ENCODE peak calls at places on chromosomes 5 and 9, in six cellular contexts. M is fibroblast of lung, E is PC-9, X is mammary epithelial cell, H is neural progenitor cell, D is neuronal stem cell. T is an unnamed sample.

GRCh38 chr9:38621434-38622082 is 1.2 kb upstream of the ANKRD18A start:
- DNase-seq in H (peak; percentile 62), D (peak; percentile 37), X (peak; percentile 24), E (no peak), M (peak; percentile 14), T (peak; percentile 31)

GRCh38 chr5:175797521-175798038 is 73.8 kb upstream of the CPLX2 start:
- DNase-seq in H (peak; percentile 67), E (no peak), M (no peak), D (peak; percentile 30), X (no peak), T (peak; percentile 9)

GRCh38 chr9:94812343-94812742 is 85.8 kb downstream of the AOPEP start:
- DNase-seq in H (no peak), D (no peak), E (peak; percentile 91), M (peak; percentile 91), X (peak; percentile 82), T (peak; percentile 71)

GRCh38 chr5:122723606-122724352 is 51.1 kb upstream of the SNX2 start:
- DNase-seq in H (no peak), M (peak; percentile 67), E (no peak), D (no peak), X (peak; percentile 86), T (peak; percentile 79)

GRCh38 chr9:5976668-5977397 is 38.6 kb downstream of the RANBP6 start:
- DNase-seq in X (peak; percentile 9), H (no peak), D (no peak), M (no peak), E (no peak), T (no peak)

GRCh38 chr9:126503333-126504085 is 110.2 kb upstream of the LMX1B start:
- DNase-seq in X (no peak), E (no peak), D (no peak), M (peak; percentile 36), H (no peak), T (no peak)

GRCh38 chr9:35193762-35194161 is 32.0 kb downstream of the UNC13B start:
- DNase-seq in M (no peak), D (no peak), X (no peak), E (no peak), H (no peak), T (no peak)

GRCh38 chr5:43191740-43192557 is at the start of gene NIM1K:
- DNase-seq in D (peak; percentile 65), X (no peak), H (peak; percentile 80), E (no peak), M (peak; percentile 48), T (peak; percentile 30)

GRCh38 chr5:53416144-53416730 is 64.2 kb upstream of the FST start:
- DNase-seq in M (no peak), D (no peak), H (no peak), E (no peak), X (peak; percentile 60), T (no peak)

GRCh38 chr5:148815578-148815977 is 10.8 kb upstream of the ADRB2 start:
- DNase-seq in X (no peak), H (no peak), E (no peak), M (no peak), D (no peak), T (no peak)

GRCh38 chr5:151917931-151918330 is 6.7 kb downstream of the GLRA1 start:
- DNase-seq in D (peak; percentile 82), E (no peak), H (peak; percentile 92), M (no peak), X (no peak), T (no peak)
- H3K4me2 ChIP-seq in D (no peak overlapping the region), E (no peak overlapping the region), H (peak overlapping the region; percentile 19), M (no peak overlapping the region), X (no peak overlapping the region), T (no peak overlapping the region)

DNA sequence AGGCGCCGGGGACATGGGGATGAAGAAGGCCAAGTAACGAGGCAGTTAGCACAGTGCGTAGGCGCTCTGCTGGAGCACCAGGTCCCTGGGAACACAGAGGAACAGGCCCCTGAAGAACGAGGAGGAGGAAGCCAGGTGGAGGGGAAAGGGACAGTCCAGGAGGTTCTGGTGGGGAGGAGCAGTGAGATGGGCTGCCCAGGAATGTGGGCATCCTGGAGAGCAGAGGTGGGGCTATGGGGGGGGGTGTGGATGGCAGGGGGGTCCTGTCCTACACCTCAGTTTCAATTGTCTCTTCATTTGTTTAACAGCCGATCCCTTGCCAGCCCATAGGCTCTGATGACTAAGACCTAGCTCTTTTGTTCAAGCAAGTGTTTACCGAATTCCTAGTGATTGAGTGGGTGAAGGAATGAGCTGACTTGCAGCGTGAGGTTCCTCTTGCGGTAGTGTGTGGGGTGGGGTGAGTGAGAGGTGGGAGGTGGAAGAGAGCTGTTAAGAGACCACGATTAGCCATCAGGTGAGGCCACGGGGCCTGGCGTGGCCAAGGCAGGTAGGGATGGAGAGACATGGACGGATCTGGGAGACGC is 8.4 kb upstream of the PHYHD1 start:
- DNase-seq in D (no peak), M (peak; percentile 98), E (peak; percentile 98), H (peak; percentile 28), X (peak; percentile 95), T (peak; percentile 95)
- H3K4me2 ChIP-seq in D (no peak overlapping the region), M (peak overlapping the region; percentile 65), E (peak overlapping the region; percentile 73), H (no peak overlapping the region), X (peak overlapping the region; percentile 67), T (peak overlapping the region; percentile 58)

GRCh38 chr5:110351451-110351850 is 375.0 kb downstream of the TMEM232 start:
- DNase-seq in H (no peak), E (no peak), D (no peak), X (no peak), M (peak; percentile 27), T (no peak)

GRCh38 chr5:110354341-110354740 is 372.1 kb downstream of the TMEM232 start:
- DNase-seq in H (no peak), M (peak; percentile 76), D (no peak), X (no peak), E (no peak), T (no peak)

GRCh38 chr5:110354896-110355295 is 371.6 kb downstream of the TMEM232 start:
- DNase-seq in E (no peak), X (no peak), H (no peak), M (no peak), D (no peak), T (no peak)

GRCh38 chr5:110361501-110361900 is 365.0 kb downstream of the TMEM232 start:
- DNase-seq in X (no peak), E (no peak), D (no peak), H (no peak), M (peak; percentile 92), T (peak; percentile 31)

GRCh38 chr5:110356687-110357086 is 369.8 kb downstream of the TMEM232 start:
- DNase-seq in E (no peak), M (peak; percentile 51), X (no peak), D (no peak), H (no peak), T (no peak)
- H3K4me2 ChIP-seq in E (no peak overlapping the region), M (no peak overlapping the region), X (no peak overlapping the region), D (no peak overlapping the region), H (no peak overlapping the region), T (no peak overlapping the region)

DNA sequence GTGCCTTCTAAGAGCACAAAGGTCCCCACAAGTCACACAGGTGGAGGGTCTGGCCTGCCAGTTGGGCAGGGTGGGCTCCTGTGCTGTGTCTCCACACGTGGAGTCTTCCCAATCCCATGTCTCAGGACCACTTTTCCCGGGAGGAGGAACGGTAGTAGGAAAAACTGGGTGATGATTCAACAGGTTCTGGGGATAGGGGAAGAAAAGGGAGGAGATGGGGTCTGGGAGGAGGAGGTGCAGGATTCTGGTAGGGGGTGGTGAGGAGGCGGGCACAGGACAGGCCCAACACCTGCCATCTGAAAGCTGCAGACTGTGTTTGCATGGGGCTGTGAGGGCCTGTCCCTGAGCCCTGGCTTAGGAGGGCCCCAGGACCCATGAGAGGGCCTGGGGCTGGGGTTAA is 215.2 kb downstream of the HSPA4 start:
- DNase-seq in E (no peak), X (no peak), D (no peak), M (no peak), H (no peak), T (no peak)
- H3K4me2 ChIP-seq in E (no peak overlapping the region), X (no peak overlapping the region), D (no peak overlapping the region), M (no peak overlapping the region), H (no peak overlapping the region), T (no peak overlapping the region)

DNA sequence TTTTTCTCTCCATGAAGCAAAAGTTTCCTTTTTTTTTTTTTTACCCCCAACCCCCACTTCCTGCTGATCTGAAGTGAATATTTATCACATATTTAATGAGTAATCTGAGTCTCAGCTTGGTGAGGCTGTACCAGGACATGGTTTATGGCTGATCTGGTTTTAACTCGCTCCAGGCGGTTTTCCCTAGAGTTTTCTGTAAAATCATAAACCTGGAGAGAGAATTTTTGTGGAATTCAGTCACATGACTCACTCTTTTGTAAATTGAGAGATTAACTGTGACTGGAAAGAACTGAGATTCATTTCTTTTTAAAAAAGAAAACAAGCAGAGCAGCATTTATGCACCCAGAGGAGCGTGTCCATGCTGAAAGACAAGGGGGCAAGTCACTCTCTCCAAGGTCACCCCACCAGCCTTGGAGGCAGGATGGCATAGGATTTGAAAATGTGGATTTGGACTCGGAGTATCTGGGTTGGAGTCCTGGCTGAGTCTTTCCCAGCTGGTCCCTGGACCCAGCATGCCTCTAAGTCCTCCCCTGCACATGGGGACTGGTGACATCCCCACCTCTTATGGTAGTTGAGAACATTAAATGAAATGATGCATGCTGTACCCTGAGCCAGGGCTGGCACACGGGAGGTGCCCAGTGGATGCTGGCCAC is 81.8 kb downstream of the ZNF618 start:
- DNase-seq in D (no peak), M (peak; percentile 89), E (no peak), X (peak; percentile 75), H (no peak), T (peak; percentile 85)
- H3K4me2 ChIP-seq in D (no peak overlapping the region), M (peak overlapping the region; percentile 65), E (no peak overlapping the region), X (peak overlapping the region; percentile 40), H (no peak overlapping the region), T (peak overlapping the region; percentile 62)

GRCh38 chr9:113381909-113382411 is 5.2 kb upstream of the HDHD3 start:
- DNase-seq in D (no peak), X (peak; percentile 26), E (peak; percentile 74), M (no peak), H (no peak), T (peak; percentile 70)
- H3K4me2 ChIP-seq in D (no peak overlapping the region), X (no peak overlapping the region), E (peak overlapping the region; percentile 66), M (no peak overlapping the region), H (no peak overlapping the region), T (peak overlapping the region; percentile 70)

GRCh38 chr9:2023532-2023931 is 8.4 kb downstream of the SMARCA2 start:
- DNase-seq in X (no peak), H (no peak), M (no peak), E (no peak), D (no peak), T (no peak)

GRCh38 chr9:2022560-2022959 is 7.4 kb downstream of the SMARCA2 start:
- DNase-seq in H (no peak), X (no peak), D (no peak), E (no peak), M (no peak), T (no peak)

GRCh38 chr9:2023042-2023441 is 7.9 kb downstream of the SMARCA2 start:
- DNase-seq in M (no peak), E (no peak), X (no peak), H (peak; percentile 17), D (no peak), T (no peak)

GRCh38 chr9:2019723-2020122 is 4.6 kb downstream of the SMARCA2 start:
- DNase-seq in H (no peak), E (no peak), D (no peak), X (no peak), M (no peak), T (no peak)

GRCh38 chr9:2021731-2022130 is 6.6 kb downstream of the SMARCA2 start:
- DNase-seq in X (no peak), H (no peak), D (no peak), E (no peak), M (no peak), T (no peak)
- H3K4me2 ChIP-seq in X (no peak overlapping the region), H (no peak overlapping the region), D (no peak overlapping the region), E (no peak overlapping the region), M (no peak overlapping the region), T (no peak overlapping the region)

T was measured in PC-3.